ENCODE peak calls at places on chromosomes 2 and 18, in seven cellular contexts. U, Q, V, M, Z, D and R are unnamed samples.

GRCh38 chr18:71036783-71037182 is 747.9 kb downstream of the SOCS6 start:
- DNase-seq in U (no peak), Q (peak; percentile 16), V (no peak), M (no peak), Z (no peak), D (no peak), R (peak; percentile 7)

GRCh38 chr2:9311488-9311887 is 104.9 kb downstream of the ASAP2 start:
- DNase-seq in U (no peak), Q (no peak), V (no peak), M (peak; percentile 85), Z (no peak), D (no peak), R (no peak)

GRCh38 chr2:85797959-85798358 is 44.2 kb downstream of the ATOH8 start:
- DNase-seq in U (no peak), Q (peak; percentile 77), V (peak; percentile 38), M (peak; percentile 72), Z (no peak), D (no peak), R (no peak)

GRCh38 chr2:212539145-212539880 is 711 bp upstream of the ERBB4 start:
- DNase-seq in U (no peak), Q (no peak), V (peak; percentile 7), M (peak; percentile 62), Z (no peak), D (peak; percentile 88), R (no peak)

GRCh38 chr2:239015769-239016675 is 168.1 kb downstream of the TWIST2 start:
- DNase-seq in U (no peak), Q (no peak), V (no peak), M (no peak), Z (no peak), D (no peak), R (no peak)

GRCh38 chr2:239287461-239287860 is 113.4 kb downstream of the HDAC4 start:
- DNase-seq in U (no peak), Q (no peak), V (no peak), M (no peak), Z (no peak), D (no peak), R (no peak)

GRCh38 chr2:39135678-39136259 is 14.9 kb upstream of the SOS1 start:
- DNase-seq in U (no peak), Q (no peak), V (no peak), M (no peak), Z (no peak), D (no peak), R (no peak)

GRCh38 chr2:144516981-144517824 is 2.7 kb downstream of the ZEB2 start:
- DNase-seq in U (no peak), Q (no peak), V (peak; percentile 52), M (peak; percentile 77), Z (no peak), D (peak; percentile 65), R (no peak)

GRCh38 chr2:207767461-207768167 is 2.1 kb downstream of the FZD5 start:
- DNase-seq in U (no peak), Q (peak; percentile 76), V (no peak), M (peak; percentile 74), Z (no peak), D (no peak), R (no peak)

GRCh38 chr2:191206613-191207471 is 38.4 kb upstream of the MYO1B start:
- DNase-seq in U (no peak), Q (no peak), V (no peak), M (no peak), Z (no peak), D (no peak), R (no peak)

GRCh38 chr2:236665572-236666118 is 96.0 kb downstream of the ACKR3 start:
- DNase-seq in U (no peak), Q (no peak), V (no peak), M (no peak), Z (no peak), D (no peak), R (no peak)

GRCh38 chr2:200483729-200484198 is 26.1 kb downstream of the KCTD18 start:
- DNase-seq in U (peak; percentile 27), Q (peak; percentile 64), V (peak; percentile 34), M (peak; percentile 34), Z (no peak), D (peak; percentile 79), R (peak; percentile 20)

GRCh38 chr18:79507076-79507545 is 111.4 kb downstream of the NFATC1 start:
- DNase-seq in U (no peak), Q (no peak), V (peak; percentile 89), M (peak; percentile 29), Z (no peak), D (no peak), R (no peak)

GRCh38 chr2:239832101-239832994 is 192.8 kb downstream of the NDUFA10 start:
- DNase-seq in U (no peak), Q (no peak), V (no peak), M (peak; percentile 7), Z (no peak), D (peak; percentile 35), R (no peak)

GRCh38 chr18:56468379-56468778 is 170.0 kb downstream of the TXNL1 start:
- DNase-seq in U (no peak), Q (no peak), V (no peak), M (no peak), Z (no peak), D (no peak), R (no peak)

GRCh38 chr18:59918320-59918755 is 18.5 kb downstream of the PMAIP1 start:
- DNase-seq in U (peak; percentile 66), Q (no peak), V (peak; percentile 69), M (peak; percentile 49), Z (peak; percentile 80), D (peak; percentile 44), R (no peak)

GRCh38 chr2:46966576-46966975 is 51.0 kb upstream of the MCFD2 start:
- DNase-seq in U (no peak), Q (no peak), V (no peak), M (no peak), Z (no peak), D (no peak), R (no peak)

GRCh38 chr2:43269706-43270105 is 43.3 kb upstream of the ZFP36L2 start:
- DNase-seq in U (no peak), Q (no peak), V (no peak), M (no peak), Z (no peak), D (no peak), R (no peak)

GRCh38 chr2:642431-642815 is 34.8 kb downstream of the TMEM18 start:
- DNase-seq in U (no peak), Q (no peak), V (no peak), M (no peak), Z (no peak), D (no peak), R (no peak)

GRCh38 chr18:6601241-6601640 is 128.3 kb upstream of the ARHGAP28 start:
- DNase-seq in U (no peak), Q (no peak), V (no peak), M (no peak), Z (no peak), D (no peak), R (no peak)

GRCh38 chr2:64108842-64109241 is 35.4 kb downstream of the PELI1 start:
- DNase-seq in U (no peak), Q (no peak), V (no peak), M (no peak), Z (no peak), D (no peak), R (no peak)
- TF ChIP-seq SIN3A in U (no peak), Q (no peak), V (no peak), M (no peak), Z (no peak), D (no peak), R (no peak)

DNA sequence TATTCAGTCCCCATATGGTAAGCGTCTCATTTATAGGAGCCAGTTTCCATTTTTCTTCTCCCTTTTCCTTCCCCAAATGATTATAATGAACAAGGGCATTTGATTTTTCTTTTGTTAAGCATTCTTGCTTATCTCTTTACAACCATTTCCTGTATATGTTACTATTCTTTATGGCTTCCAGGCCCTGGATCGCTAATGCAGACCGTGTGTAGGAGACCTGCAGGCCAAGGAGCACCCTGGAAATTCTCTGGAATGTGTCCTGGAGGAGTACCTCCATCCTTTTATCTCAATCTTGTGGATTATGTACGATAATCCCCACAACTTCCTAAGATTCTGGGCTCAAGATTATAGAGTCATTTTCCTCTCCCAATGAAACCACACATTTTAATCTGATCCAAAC is 439.6 kb upstream of the MMADHC start:
- DNase-seq in U (no peak), Q (no peak), V (no peak), M (no peak), Z (no peak), D (no peak), R (no peak)
- H3K27ac ChIP-seq in U (no peak overlapping the region), Q (no peak overlapping the region), V (no peak overlapping the region), M (no peak overlapping the region), Z (no peak overlapping the region), D (no peak overlapping the region), R (no peak overlapping the region)

GRCh38 chr2:189613650-189614420 is 33.2 kb upstream of the SLC40A1 start:
- DNase-seq in U (no peak), Q (no peak), V (no peak), M (peak; percentile 5), Z (no peak), D (no peak), R (no peak)
- TF ChIP-seq SIN3A in U (no peak), Q (no peak), V (no peak), M (no peak), Z (no peak), D (no peak), R (no peak)

GRCh38 chr2:70463997-70464396 is 89.6 kb downstream of the TGFA start:
- DNase-seq in U (no peak), Q (no peak), V (no peak), M (no peak), Z (no peak), D (no peak), R (no peak)

GRCh38 chr2:70463581-70463980 is 90.0 kb downstream of the TGFA start:
- DNase-seq in U (no peak), Q (peak; percentile 68), V (no peak), M (no peak), Z (no peak), D (no peak), R (no peak)

GRCh38 chr2:70461414-70461813 is 92.2 kb downstream of the TGFA start:
- DNase-seq in U (no peak), Q (no peak), V (no peak), M (no peak), Z (no peak), D (no peak), R (no peak)

GRCh38 chr2:70460333-70460732 is 93.3 kb downstream of the TGFA start:
- DNase-seq in U (no peak), Q (no peak), V (no peak), M (no peak), Z (no peak), D (no peak), R (no peak)

DNA sequence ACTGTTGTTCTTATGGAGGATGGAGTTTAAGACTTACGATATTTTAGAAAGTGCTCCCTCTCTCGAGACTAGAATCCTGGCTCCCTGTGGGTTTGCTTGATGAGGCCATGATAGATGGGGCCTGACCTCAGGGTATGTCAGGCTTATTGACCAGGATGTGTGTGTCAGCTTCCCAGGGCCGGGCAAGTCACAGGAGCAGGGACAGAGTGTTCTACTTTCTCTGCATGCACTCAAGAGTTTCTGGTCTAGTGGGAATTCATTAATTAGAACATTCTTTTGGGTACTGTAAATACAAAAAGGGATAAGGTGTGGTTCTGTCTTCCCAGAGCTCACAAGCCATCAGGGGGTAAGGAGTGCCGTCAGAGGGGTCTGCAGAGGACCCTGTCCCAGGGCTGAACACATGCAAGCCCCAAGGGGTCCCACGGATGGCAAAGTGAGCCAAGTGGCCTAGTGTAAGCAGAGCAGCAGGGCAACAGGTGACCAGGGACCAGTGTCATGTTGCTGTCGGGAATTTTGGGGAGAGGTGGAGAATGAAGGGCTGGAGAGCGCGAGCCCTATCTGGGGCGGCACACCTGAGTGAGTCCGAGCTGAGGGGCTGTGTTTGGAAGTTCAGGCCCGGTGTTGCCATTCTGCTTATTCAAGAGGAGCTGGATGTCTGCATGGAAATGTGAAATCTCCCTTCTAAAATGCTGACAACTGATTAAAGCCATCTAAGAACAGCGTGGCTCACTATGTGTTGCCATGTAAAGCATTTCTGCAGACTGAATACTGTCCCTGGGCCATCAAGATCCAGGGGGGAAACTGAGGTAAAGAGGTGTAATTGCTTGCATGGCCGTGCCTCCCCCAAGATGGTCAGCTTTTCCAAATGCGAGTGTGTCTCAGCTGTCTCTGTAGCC is 91.4 kb downstream of the TGFA start:
- DNase-seq in U (no peak), Q (no peak), V (no peak), M (no peak), Z (no peak), D (no peak), R (no peak)
- H3K27ac ChIP-seq in U (no peak overlapping the region), Q (no peak overlapping the region), V (no peak overlapping the region), M (no peak overlapping the region), Z (no peak overlapping the region), D (no peak overlapping the region), R (no peak overlapping the region)